ENCODE peak calls at places on chromosomes 5 and 9, in four cellular contexts. One of them, this sample, is unnamed.

GRCh38 chr9:21576331-21577189 is 94.4 kb upstream of the IFNE start:
- DNase-seq in HepG2: peak; percentile 12
- DNase-seq in effector memory CD4-positive, alpha-beta T cell: no peak
- DNase-seq in heart left ventricle: no peak
- DNase-seq in this sample: no peak

GRCh38 chr5:151617841-151618710 is 26.9 kb upstream of the FAT2 start:
- DNase-seq in HepG2: peak; percentile 87
- DNase-seq in effector memory CD4-positive, alpha-beta T cell: no peak
- DNase-seq in heart left ventricle: no peak
- DNase-seq in this sample: no peak

GRCh38 chr9:131835132-131835910 is 95.4 kb upstream of the RAPGEF1 start:
- DNase-seq in HepG2: no peak
- DNase-seq in effector memory CD4-positive, alpha-beta T cell: no peak
- DNase-seq in heart left ventricle: no peak
- DNase-seq in this sample: no peak

GRCh38 chr9:88749420-88749819 is 214.4 kb downstream of the NXNL2 start:
- DNase-seq in HepG2: no peak
- DNase-seq in effector memory CD4-positive, alpha-beta T cell: no peak
- DNase-seq in heart left ventricle: no peak
- DNase-seq in this sample: no peak

GRCh38 chr9:83384214-83384613 is 154.0 kb downstream of the FRMD3 start:
- DNase-seq in HepG2: no peak
- DNase-seq in effector memory CD4-positive, alpha-beta T cell: no peak
- DNase-seq in heart left ventricle: no peak
- DNase-seq in this sample: no peak

GRCh38 chr9:116064970-116065369 is 88.6 kb upstream of the PAPPA start:
- DNase-seq in HepG2: no peak
- DNase-seq in effector memory CD4-positive, alpha-beta T cell: no peak
- DNase-seq in heart left ventricle: no peak
- DNase-seq in this sample: no peak

GRCh38 chr9:37968228-37968672 is 64.3 kb upstream of the SLC25A51 start:
- DNase-seq in HepG2: peak; percentile 24
- DNase-seq in effector memory CD4-positive, alpha-beta T cell: no peak
- DNase-seq in heart left ventricle: no peak
- DNase-seq in this sample: no peak

GRCh38 chr9:132341177-132341840 is 13.5 kb downstream of the SETX start:
- DNase-seq in HepG2: no peak
- DNase-seq in effector memory CD4-positive, alpha-beta T cell: no peak
- DNase-seq in heart left ventricle: no peak
- DNase-seq in this sample: no peak

GRCh38 chr9:102631559-102631958 is 363.6 kb upstream of the CYLC2 start:
- DNase-seq in HepG2: peak; percentile 2
- DNase-seq in effector memory CD4-positive, alpha-beta T cell: no peak
- DNase-seq in heart left ventricle: no peak
- DNase-seq in this sample: no peak

GRCh38 chr5:3006961-3007551 is 255.6 kb upstream of the IRX2 start:
- DNase-seq in HepG2: no peak
- DNase-seq in effector memory CD4-positive, alpha-beta T cell: no peak
- DNase-seq in heart left ventricle: no peak
- DNase-seq in this sample: no peak

GRCh38 chr5:107546685-107547084 is 124.1 kb downstream of the EFNA5 start:
- DNase-seq in HepG2: no peak
- DNase-seq in effector memory CD4-positive, alpha-beta T cell: no peak
- DNase-seq in heart left ventricle: no peak
- DNase-seq in this sample: no peak

GRCh38 chr5:14708551-14708950 is 44.0 kb downstream of the OTULIN start:
- DNase-seq in HepG2: no peak
- DNase-seq in effector memory CD4-positive, alpha-beta T cell: no peak
- DNase-seq in heart left ventricle: no peak
- DNase-seq in this sample: no peak

GRCh38 chr9:130292104-130292503 is 26.5 kb downstream of the HMCN2 start:
- DNase-seq in HepG2: no peak
- DNase-seq in effector memory CD4-positive, alpha-beta T cell: no peak
- DNase-seq in heart left ventricle: no peak
- DNase-seq in this sample: no peak

GRCh38 chr5:144453753-144454152 is 283.1 kb downstream of the KCTD16 start:
- DNase-seq in HepG2: no peak
- DNase-seq in effector memory CD4-positive, alpha-beta T cell: no peak
- DNase-seq in heart left ventricle: no peak
- DNase-seq in this sample: no peak

GRCh38 chr5:180605554-180606214 is 14.4 kb upstream of the SCGB3A1 start:
- DNase-seq in HepG2: peak; percentile 45
- DNase-seq in effector memory CD4-positive, alpha-beta T cell: no peak
- DNase-seq in heart left ventricle: no peak
- DNase-seq in this sample: peak; percentile 17

GRCh38 chr9:74496819-74497749 is at the start of gene RORB:
- DNase-seq in HepG2: no peak
- DNase-seq in effector memory CD4-positive, alpha-beta T cell: peak; percentile 19
- DNase-seq in heart left ventricle: peak; percentile 79
- DNase-seq in this sample: peak; percentile 56

GRCh38 chr5:146947181-146947941 is 68.8 kb upstream of the PPP2R2B start:
- DNase-seq in HepG2: no peak
- DNase-seq in effector memory CD4-positive, alpha-beta T cell: no peak
- DNase-seq in heart left ventricle: no peak
- DNase-seq in this sample: no peak

GRCh38 chr9:136549010-136549980 is 3.4 kb upstream of the NOTCH1 start:
- DNase-seq in HepG2: no peak
- DNase-seq in effector memory CD4-positive, alpha-beta T cell: no peak
- DNase-seq in heart left ventricle: no peak
- DNase-seq in this sample: no peak
- H3K27ac ChIP-seq in HepG2: no peak overlapping the region
- H3K27ac ChIP-seq in effector memory CD4-positive, alpha-beta T cell: no peak overlapping the region
- H3K27ac ChIP-seq in heart left ventricle: no peak overlapping the region
- H3K27ac ChIP-seq in this sample: no peak overlapping the region

GRCh38 chr5:55850839-55851674 is at the start of gene IL31RA:
- DNase-seq in HepG2: peak; percentile 11
- DNase-seq in effector memory CD4-positive, alpha-beta T cell: no peak
- DNase-seq in heart left ventricle: no peak
- DNase-seq in this sample: no peak
- H3K27ac ChIP-seq in HepG2: no peak within 1 kb of the TSS
- H3K27ac ChIP-seq in effector memory CD4-positive, alpha-beta T cell: no peak within 1 kb of the TSS
- H3K27ac ChIP-seq in heart left ventricle: no peak within 1 kb of the TSS
- H3K27ac ChIP-seq in this sample: no peak within 1 kb of the TSS

DNA sequence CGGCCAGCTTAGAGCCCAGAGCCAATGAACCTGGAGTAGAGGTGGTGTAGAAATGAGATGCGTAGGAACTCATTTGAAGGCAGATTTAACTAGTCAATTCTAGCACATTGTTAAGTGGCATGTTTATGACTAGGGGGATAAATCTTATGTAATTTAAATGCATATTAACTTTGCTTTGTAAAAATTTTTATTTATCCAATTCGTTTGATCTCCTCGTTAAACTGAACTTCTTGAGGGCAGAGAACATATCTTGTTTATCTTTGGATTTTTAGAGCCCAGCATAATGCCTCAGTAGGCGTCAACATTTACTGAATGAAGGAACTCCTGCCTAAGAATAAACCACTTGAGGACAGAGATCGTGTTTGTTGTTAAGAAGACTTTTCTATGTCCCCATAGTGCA is 41.1 kb upstream of the ACOT12 start:
- DNase-seq in HepG2: no peak
- DNase-seq in effector memory CD4-positive, alpha-beta T cell: no peak
- DNase-seq in heart left ventricle: no peak
- DNase-seq in this sample: no peak
- H3K27ac ChIP-seq in HepG2: no peak overlapping the region
- H3K27ac ChIP-seq in effector memory CD4-positive, alpha-beta T cell: no peak overlapping the region
- H3K27ac ChIP-seq in heart left ventricle: no peak overlapping the region
- H3K27ac ChIP-seq in this sample: no peak overlapping the region

DNA sequence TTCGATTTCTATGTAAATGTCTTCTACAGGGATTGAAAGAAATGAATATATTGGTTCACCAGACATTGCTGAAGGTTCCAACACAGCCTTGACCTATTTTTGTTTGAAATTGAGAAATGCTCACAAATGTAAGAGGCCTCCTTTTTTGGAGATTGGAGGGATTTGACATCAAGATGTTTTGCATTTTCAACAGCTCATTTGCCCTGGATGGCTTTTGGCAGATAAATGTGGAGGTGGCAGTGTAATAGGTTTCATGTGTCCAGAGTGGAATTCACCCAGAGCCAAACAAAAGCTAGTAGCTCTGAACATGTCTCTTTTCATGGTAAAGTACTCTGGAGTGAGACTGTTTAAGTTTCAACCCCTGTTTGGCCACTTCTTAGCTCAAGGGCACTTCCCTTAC is 77.3 kb downstream of the PALM2AKAP2 start:
- DNase-seq in HepG2: no peak
- DNase-seq in effector memory CD4-positive, alpha-beta T cell: no peak
- DNase-seq in heart left ventricle: no peak
- DNase-seq in this sample: no peak
- H3K27ac ChIP-seq in HepG2: no peak overlapping the region
- H3K27ac ChIP-seq in effector memory CD4-positive, alpha-beta T cell: no peak overlapping the region
- H3K27ac ChIP-seq in heart left ventricle: peak overlapping the region; percentile 96
- H3K27ac ChIP-seq in this sample: peak overlapping the region; percentile 21